ENCODE peak calls at places on chromosomes 4 and X, in ten cellular contexts. X is mammary epithelial cell; E is amniotic stem cell; N is AG08396; I is activated T-helper 1 cell treated with anti-CD3 and anti-CD28 coated beads, Interleukin-2, amount 50 U/mL, for 16 hours; H is HS-5; T is activated naive CD4-positive, alpha-beta T cell; Q is Right ventricle myocardium superior; Z is activated CD8-positive, alpha-beta memory T cell treated with anti-CD3 and anti-CD28 coated beads for 24 hours; M is stimulated activated CD4-positive, alpha-beta T cell treated with anti-CD3 and anti-CD28 coated beads, Interleukin-15, amount 100 ng/mL, for 48 hours. W is an unnamed sample.

GRCh38 chrX:107025538-107025937 is 25.5 kb upstream of the MORC4 start:
- DNase-seq in M (no peak), Q (no peak), E (no peak), X (peak; percentile 6), Z (no peak), T (no peak), H (no peak), I (no peak), N (peak; percentile 8), W (no peak)

GRCh38 chr4:7037425-7037824 is 5.7 kb upstream of the TADA2B start:
- DNase-seq in Q (no peak), N (no peak), I (no peak), X (no peak), H (no peak), M (no peak), E (no peak), Z (no peak), T (no peak), W (no peak)

GRCh38 chr4:74583066-74583700 is 138.2 kb downstream of the AREG start:
- DNase-seq in M (no peak), I (no peak), Q (no peak), E (no peak), N (peak; percentile 4), H (no peak), X (peak; percentile 21), T (no peak), Z (no peak), W (peak; percentile 0)

GRCh38 chrX:40581333-40581910 is 652 bp downstream of the ATP6AP2 start:
- DNase-seq in E (no peak), N (no peak), Z (no peak), H (peak; percentile 44), T (no peak), X (peak; percentile 14), Q (no peak), I (no peak), M (no peak), W (no peak)

GRCh38 chr4:40897557-40898203 is 147.9 kb downstream of the NSUN7 start:
- DNase-seq in I (peak; percentile 44), Z (peak; percentile 86), Q (peak; percentile 79), M (peak; percentile 56), T (peak; percentile 35), E (no peak), X (peak; percentile 23), N (peak; percentile 75), H (no peak), W (no peak)

GRCh38 chrX:10496345-10496965 is 123.9 kb downstream of the MID1 start:
- DNase-seq in M (no peak), N (peak; percentile 38), I (no peak), H (no peak), E (peak; percentile 4), X (peak; percentile 79), T (no peak), Z (no peak), Q (no peak), W (peak; percentile 65)

GRCh38 chr4:135249006-135249405 is 1047.4 kb upstream of the PABPC4L start:
- DNase-seq in M (no peak), X (no peak), T (no peak), Q (no peak), E (no peak), I (no peak), N (no peak), Z (no peak), H (no peak), W (no peak)

GRCh38 chrX:16970977-16971376 is 24.5 kb downstream of the REPS2 start:
- DNase-seq in N (no peak), T (no peak), H (peak; percentile 13), E (no peak), Z (no peak), Q (no peak), X (peak; percentile 82), M (no peak), I (no peak), W (no peak)

GRCh38 chr4:14994242-14994641 is 8.0 kb upstream of the CPEB2 start:
- DNase-seq in H (no peak), X (peak; percentile 77), T (no peak), I (no peak), M (no peak), Z (no peak), N (no peak), E (no peak), Q (no peak), W (no peak)

GRCh38 chrX:50941638-50942037 is 31.1 kb downstream of the BMP15 start:
- DNase-seq in X (no peak), I (no peak), N (no peak), E (no peak), M (no peak), H (no peak), Z (peak; percentile 55), T (no peak), Q (no peak), W (no peak)

GRCh38 chr4:76659103-76659490 is 224.1 kb downstream of the SHROOM3 start:
- DNase-seq in E (no peak), N (no peak), I (no peak), H (no peak), M (no peak), Q (no peak), T (no peak), X (no peak), Z (no peak), W (no peak)

GRCh38 chr4:184262901-184263300 is 45.2 kb upstream of the ENPP6 start:
- DNase-seq in I (no peak), M (no peak), H (no peak), X (peak; percentile 72), N (peak; percentile 36), T (no peak), Z (no peak), E (no peak), Q (no peak), W (no peak)

GRCh38 chrX:150887906-150888465 is 10.5 kb downstream of the CD99L2 start:
- DNase-seq in X (peak; percentile 23), E (no peak), I (no peak), N (no peak), M (no peak), T (no peak), Z (no peak), H (peak; percentile 36), Q (no peak), W (peak; percentile 38)

GRCh38 chrX:12975999-12976558 is 1.2 kb downstream of the TMSB4X start:
- DNase-seq in Z (peak; percentile 76), N (peak; percentile 46), Q (peak; percentile 66), E (no peak), X (no peak), T (peak; percentile 20), H (no peak), M (no peak), I (no peak), W (no peak)

GRCh38 chr4:89493367-89493766 is 185.8 kb upstream of the GPRIN3 start:
- DNase-seq in X (no peak), Q (no peak), E (no peak), M (no peak), Z (no peak), I (no peak), H (no peak), T (no peak), N (no peak), W (no peak)

GRCh38 chr4:11603594-11604194 is 175.0 kb upstream of the HS3ST1 start:
- DNase-seq in Z (no peak), T (no peak), Q (no peak), E (no peak), M (no peak), N (no peak), H (no peak), X (no peak), I (no peak), W (no peak)

GRCh38 chr4:27861381-27861787 is 1000.7 kb downstream of the STIM2 start:
- DNase-seq in T (no peak), Q (no peak), H (no peak), E (peak; percentile 21), X (peak; percentile 63), M (no peak), Z (no peak), N (peak; percentile 1), I (no peak), W (no peak)

GRCh38 chrX:84047339-84047738 is 140.7 kb downstream of the RPS6KA6 start:
- DNase-seq in X (no peak), T (no peak), Z (no peak), M (no peak), I (no peak), H (no peak), E (no peak), Q (no peak), N (no peak), W (no peak)